ENCODE peak calls at places on chromosome 18, in five cellular contexts. R is CD4-positive, alpha-beta T cell; B is transverse colon; U is heart right ventricle; A is BJ. E is an unnamed sample.

GRCh38 chr18:79962835-79963657 is 1.4 kb upstream of the HSBP1L1 start:
- DNase-seq in R (no peak), B (no peak), U (no peak), A (no peak), E (no peak)

GRCh38 chr18:58754544-58755068 is 83.3 kb downstream of the MALT1 start:
- DNase-seq in R (no peak), B (peak; percentile 18), U (peak; percentile 43), A (no peak), E (no peak)

GRCh38 chr18:60556326-60556725 is 183.8 kb upstream of the MC4R start:
- DNase-seq in R (no peak), B (no peak), U (no peak), A (no peak), E (no peak)

GRCh38 chr18:22378672-22379282 is 38.9 kb downstream of the CTAGE1 start:
- DNase-seq in R (no peak), B (peak; percentile 50), U (peak; percentile 14), A (no peak), E (no peak)

GRCh38 chr18:31386683-31387082 is 10.1 kb downstream of the DSG4 start:
- DNase-seq in R (no peak), B (no peak), U (no peak), A (no peak), E (no peak)

GRCh38 chr18:75962177-75962576 is 532.9 kb downstream of the ZNF516 start:
- DNase-seq in R (no peak), B (no peak), U (no peak), A (no peak), E (no peak)

GRCh38 chr18:25726278-25726677 is 364.1 kb downstream of the SS18 start:
- DNase-seq in R (no peak), B (no peak), U (no peak), A (no peak), E (no peak)

GRCh38 chr18:48940854-48941531 is 9.8 kb downstream of the SMAD7 start:
- DNase-seq in R (peak; percentile 71), B (peak; percentile 67), U (no peak), A (no peak), E (no peak)

GRCh38 chr18:70288851-70289328 is at the start of gene SOCS6:
- DNase-seq in R (no peak), B (peak; percentile 63), U (peak; percentile 77), A (no peak), E (peak; percentile 74)

GRCh38 chr18:59993560-59993959 is 93.8 kb downstream of the PMAIP1 start:
- DNase-seq in R (no peak), B (no peak), U (no peak), A (no peak), E (no peak)

GRCh38 chr18:61398961-61399632 is 65.9 kb downstream of the CDH20 start:
- DNase-seq in R (no peak), B (no peak), U (no peak), A (peak; percentile 19), E (no peak)

GRCh38 chr18:79625195-79625923 is 54.2 kb upstream of the CTDP1 start:
- DNase-seq in R (no peak), B (peak; percentile 17), U (no peak), A (no peak), E (no peak)

GRCh38 chr18:58785171-58785805 is 79.4 kb upstream of the ZNF532 start:
- DNase-seq in R (no peak), B (peak; percentile 25), U (no peak), A (peak; percentile 79), E (no peak)

GRCh38 chr18:78875268-78875997 is 104.2 kb upstream of the SALL3 start:
- DNase-seq in R (no peak), B (peak; percentile 25), U (no peak), A (no peak), E (no peak)

GRCh38 chr18:60024857-60025256 is 125.1 kb downstream of the PMAIP1 start:
- DNase-seq in R (no peak), B (no peak), U (no peak), A (no peak), E (no peak)

GRCh38 chr18:47602273-47602897 is 328.1 kb downstream of the SMAD2 start:
- DNase-seq in R (no peak), B (no peak), U (no peak), A (no peak), E (no peak)

GRCh38 chr18:23547806-23548205 is 38.5 kb downstream of the NPC1 start:
- DNase-seq in R (no peak), B (no peak), U (no peak), A (no peak), E (no peak)

GRCh38 chr18:9506046-9506792 is 30.9 kb downstream of the RALBP1 start:
- DNase-seq in R (no peak), B (peak; percentile 31), U (no peak), A (no peak), E (no peak)

GRCh38 chr18:59874166-59874565 is 25.6 kb upstream of the PMAIP1 start:
- DNase-seq in R (no peak), B (no peak), U (no peak), A (peak; percentile 71), E (no peak)

GRCh38 chr18:73151086-73151485 is 283.3 kb upstream of the NETO1 start:
- DNase-seq in R (no peak), B (no peak), U (no peak), A (no peak), E (no peak)

GRCh38 chr18:69817335-69817935 is 130.2 kb downstream of the CD226 start:
- DNase-seq in R (no peak), B (no peak), U (no peak), A (peak; percentile 9), E (no peak)

GRCh38 chr18:10851824-10852225 is 297.5 kb downstream of the PIEZO2 start:
- DNase-seq in R (no peak), B (no peak), U (no peak), A (no peak), E (no peak)

GRCh38 chr18:24764766-24765165 is 304.3 kb downstream of the HRH4 start:
- DNase-seq in R (no peak), B (no peak), U (no peak), A (no peak), E (no peak)

GRCh38 chr18:3094355-3094684 is 81.4 kb upstream of the LPIN2 start:
- DNase-seq in R (no peak), B (no peak), U (no peak), A (no peak), E (no peak)

GRCh38 chr18:48168861-48169260 is 238.4 kb upstream of the SMAD2 start:
- DNase-seq in R (no peak), B (no peak), U (no peak), A (no peak), E (no peak)

DNA sequence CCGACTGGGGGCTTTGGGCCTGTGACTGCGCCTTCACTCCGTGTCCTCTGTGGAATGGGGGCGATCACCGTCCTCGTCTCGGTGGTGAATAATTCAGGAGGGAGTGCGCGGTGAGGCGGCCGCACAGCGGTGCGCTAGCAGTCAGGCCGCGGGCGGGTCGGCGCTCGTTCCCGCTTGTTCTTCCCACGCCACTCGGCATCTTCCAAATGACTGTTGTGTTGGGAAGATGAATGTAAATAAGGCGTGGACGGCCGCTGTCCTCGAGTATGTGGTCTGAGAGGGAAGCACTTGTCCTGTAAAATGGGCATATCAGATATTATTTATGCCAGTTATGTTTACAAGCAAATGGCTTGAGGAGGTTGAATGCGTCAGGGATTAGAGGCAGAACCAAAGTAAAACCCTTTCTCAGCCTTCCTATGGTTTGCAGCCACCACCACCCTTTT is 607 bp upstream of the VPS4B start:
- DNase-seq in R (no peak), B (no peak), U (no peak), A (no peak), E (peak; percentile 54)
- TF ChIP-seq CTCF in R (no peak), B (no peak), U (no peak), A (peak; percentile 9), E (no peak)

DNA sequence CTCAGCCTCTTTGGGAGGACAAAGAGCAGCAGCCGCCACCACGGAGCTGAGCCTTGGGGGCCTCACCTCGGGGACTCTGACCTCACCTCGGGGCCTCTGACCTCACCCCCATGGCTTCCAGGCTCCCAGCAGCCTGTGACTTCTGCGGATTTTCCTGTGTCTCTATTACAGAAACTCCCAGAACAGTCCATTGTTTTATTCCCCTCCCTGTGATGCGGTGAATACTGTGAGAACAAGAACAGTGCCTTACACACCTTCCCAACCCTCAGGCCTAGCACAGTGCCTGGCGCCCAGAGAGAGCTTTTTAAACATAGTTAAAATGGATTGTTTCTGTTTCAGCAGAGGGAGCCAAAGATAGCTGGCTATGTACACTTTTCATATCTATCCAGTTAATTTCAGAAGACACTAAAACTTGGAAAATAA is 63.7 kb downstream of the MBP start:
- DNase-seq in R (no peak), B (no peak), U (no peak), A (no peak), E (no peak)
- TF ChIP-seq CTCF in R (no peak), B (no peak), U (no peak), A (no peak), E (no peak)

GRCh38 chr18:26818461-26818860 is 47.0 kb downstream of the AQP4 start:
- DNase-seq in R (no peak), B (no peak), U (no peak), A (no peak), E (no peak)

GRCh38 chr18:26821181-26821580 is 44.3 kb downstream of the AQP4 start:
- DNase-seq in R (no peak), B (no peak), U (no peak), A (no peak), E (no peak)

DNA sequence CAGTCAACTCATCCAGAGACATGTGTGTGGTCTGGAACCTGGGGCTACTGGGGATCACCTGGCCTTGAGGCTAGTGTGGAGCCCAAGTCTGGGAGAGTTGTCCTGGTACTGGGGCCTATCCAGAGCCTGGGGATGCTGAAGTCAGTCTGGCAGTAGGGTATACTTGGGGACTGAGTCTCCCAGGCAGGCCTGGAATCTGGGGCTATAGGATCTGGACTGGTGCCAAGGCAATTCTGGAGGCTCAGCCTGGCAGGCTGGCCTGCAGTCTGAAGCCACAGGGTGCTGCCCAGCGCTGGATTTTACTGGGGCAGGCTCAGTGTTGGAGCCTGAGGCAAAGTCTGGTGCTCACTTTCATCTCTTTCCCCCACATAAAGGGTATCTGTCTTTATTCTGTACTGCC is 46.5 kb downstream of the AQP4 start:
- DNase-seq in R (no peak), B (no peak), U (no peak), A (no peak), E (no peak)
- TF ChIP-seq CTCF in R (no peak), B (no peak), U (no peak), A (no peak), E (no peak)

GRCh38 chr18:5851998-5852397 is 43.3 kb downstream of the TMEM200C start:
- DNase-seq in R (no peak), B (no peak), U (no peak), A (no peak), E (no peak)
- TF ChIP-seq CTCF in R (no peak), B (no peak), U (no peak), A (no peak), E (no peak)

DNA sequence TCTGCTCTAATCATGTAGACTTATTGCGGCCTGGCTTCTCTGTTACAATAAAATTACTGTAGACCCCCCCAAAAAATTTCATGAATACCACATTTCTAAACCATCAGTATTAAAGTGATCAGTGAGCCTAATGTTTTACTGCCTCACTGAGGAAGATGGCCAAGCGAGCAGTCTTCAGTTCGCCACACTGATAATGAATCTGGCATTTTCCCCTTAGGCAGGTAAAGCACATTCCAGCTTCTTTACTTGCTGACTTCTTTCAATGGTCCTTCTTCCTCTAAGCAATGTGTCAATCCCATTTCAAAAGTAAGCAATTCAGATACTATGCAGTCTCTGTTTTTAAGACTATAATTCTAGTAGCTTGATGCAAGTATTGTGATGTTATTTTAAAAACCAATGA is 137.6 kb downstream of the LAMA1 start:
- DNase-seq in R (no peak), B (no peak), U (no peak), A (no peak), E (no peak)
- TF ChIP-seq CTCF in R (no peak), B (no peak), U (no peak), A (no peak), E (no peak)

E was measured in mesothelial cell of epicardium.